ENCODE peak calls at places on chromosomes 6 and 20, in five cellular contexts. D is Caki2; U is stimulated activated CD4-positive, alpha-beta T cell treated with anti-CD3 and anti-CD28 coated beads, Interleukin-2, amount 100 ng/mL, for 24 hours; J is CD8-positive, alpha-beta T cell; L is NCI-H82. K is an unnamed sample.

GRCh38 chr6:15457121-15457646 is 205.6 kb downstream of the DTNBP1 start:
- DNase-seq in J (no peak), L (peak; percentile 38), U (no peak), D (no peak), K (no peak)

GRCh38 chr20:50958733-50959542 is at the start of gene MOCS3:
- DNase-seq in D (peak; percentile 94), L (peak; percentile 96), U (peak; percentile 85), J (peak; percentile 67), K (peak; percentile 86)

GRCh38 chr20:4905612-4906011 is 95.7 kb downstream of the SLC23A2 start:
- DNase-seq in U (no peak), L (no peak), D (no peak), J (no peak), K (no peak)

GRCh38 chr6:158969148-158969547 is 30.9 kb downstream of the RSPH3 start:
- DNase-seq in U (no peak), L (no peak), D (no peak), J (no peak), K (no peak)

GRCh38 chr6:136550045-136550329 is 235 bp downstream of the MAP7 start:
- DNase-seq in L (no peak), U (no peak), D (no peak), J (no peak), K (no peak)

GRCh38 chr20:37742121-37742520 is 48.3 kb downstream of the CTNNBL1 start:
- DNase-seq in D (no peak), L (no peak), J (no peak), U (no peak), K (no peak)

GRCh38 chr6:8803181-8803760 is 367.9 kb upstream of the SLC35B3 start:
- DNase-seq in D (no peak), U (no peak), J (no peak), L (no peak), K (no peak)

GRCh38 chr20:63216849-63217471 is 1.0 kb upstream of the YTHDF1 start:
- DNase-seq in J (no peak), D (no peak), U (no peak), L (no peak), K (no peak)

GRCh38 chr6:42745083-42745637 is 743 bp downstream of the TBCC start:
- DNase-seq in L (peak; percentile 63), D (peak; percentile 38), J (peak; percentile 7), U (peak; percentile 34), K (peak; percentile 59)

GRCh38 chr20:50715694-50716093 is 15.7 kb upstream of the PARD6B start:
- DNase-seq in L (no peak), D (no peak), J (no peak), U (no peak), K (no peak)

GRCh38 chr20:56781108-56781739 is 152.1 kb downstream of the TFAP2C start:
- DNase-seq in U (no peak), L (no peak), J (no peak), D (peak; percentile 27), K (peak; percentile 57)

GRCh38 chr6:136323431-136324112 is 33.9 kb upstream of the BCLAF1 start:
- DNase-seq in U (no peak), J (no peak), L (peak; percentile 94), D (no peak), K (no peak)

GRCh38 chr6:166046232-166046631 is 121.4 kb downstream of the TBXT start:
- DNase-seq in D (peak; percentile 52), L (no peak), J (no peak), U (no peak), K (no peak)

GRCh38 chr6:134720353-134721094 is 229.4 kb downstream of the ALDH8A1 start:
- DNase-seq in U (no peak), D (no peak), L (no peak), J (no peak), K (no peak)

GRCh38 chr20:40186826-40187225 is 502.2 kb downstream of the MAFB start:
- DNase-seq in U (no peak), D (no peak), L (no peak), J (no peak), K (no peak)

GRCh38 chr6:11754625-11755289 is 23.8 kb downstream of the ADTRP start:
- DNase-seq in D (no peak), J (no peak), U (no peak), L (no peak), K (no peak)

GRCh38 chr20:56631990-56632327 is 2.9 kb downstream of the TFAP2C start:
- DNase-seq in L (no peak), D (no peak), J (no peak), U (no peak), K (no peak)

GRCh38 chr6:89034586-89035251 is 45.8 kb upstream of the PNRC1 start:
- DNase-seq in D (peak; percentile 43), U (no peak), J (no peak), L (no peak), K (peak; percentile 51)

GRCh38 chr6:159899994-159900745 is 9.4 kb downstream of the MAS1 start:
- DNase-seq in L (no peak), D (peak; percentile 89), U (no peak), J (no peak), K (no peak)

GRCh38 chr6:89970609-89971337 is 76.5 kb downstream of the GJA10 start:
- DNase-seq in J (no peak), L (peak; percentile 82), U (no peak), D (peak; percentile 77), K (no peak)

GRCh38 chr20:49603209-49603627 is 35.3 kb upstream of the PTGIS start:
- DNase-seq in U (no peak), L (peak; percentile 65), D (no peak), J (no peak), K (no peak)

GRCh38 chr6:45427632-45428031 is 49.9 kb upstream of the SUPT3H start:
- DNase-seq in D (no peak), U (no peak), J (no peak), L (no peak), K (no peak)

GRCh38 chr20:36852187-36852586 is 23.8 kb upstream of the TLDC2 start:
- DNase-seq in D (no peak), L (no peak), U (no peak), J (no peak), K (no peak)

GRCh38 chr6:15504581-15505350 is 158.1 kb downstream of the DTNBP1 start:
- DNase-seq in J (no peak), L (no peak), D (peak; percentile 97), U (no peak), K (no peak)

GRCh38 chr6:38185244-38185643 is 365.7 kb downstream of the ZFAND3 start:
- DNase-seq in J (no peak), D (no peak), U (no peak), L (no peak), K (no peak)

GRCh38 chr6:121492536-121492935 is 57.1 kb downstream of the GJA1 start:
- DNase-seq in J (no peak), L (no peak), D (no peak), U (no peak), K (no peak)

GRCh38 chr6:48213076-48213788 is 102.2 kb upstream of the PTCHD4 start:
- DNase-seq in L (no peak), U (no peak), J (no peak), D (no peak), K (no peak)

GRCh38 chr20:22815584-22815983 is 219.5 kb upstream of the SSTR4 start:
- DNase-seq in J (no peak), L (no peak), U (no peak), D (no peak), K (no peak)

GRCh38 chr20:33399924-33400323 is 1.4 kb downstream of the CDK5RAP1 start:
- DNase-seq in U (no peak), L (no peak), J (no peak), D (no peak), K (peak; percentile 59)

GRCh38 chr6:104689551-104690205 is 170.0 kb downstream of the HACE1 start:
- DNase-seq in L (peak; percentile 93), D (no peak), J (no peak), U (no peak), K (no peak)

GRCh38 chr20:47453167-47453782 is 48.4 kb upstream of the NCOA3 start:
- DNase-seq in J (no peak), D (peak; percentile 88), L (no peak), U (peak; percentile 41), K (no peak)

GRCh38 chr20:2695206-2695983 is 2.8 kb downstream of the EBF4 start:
- DNase-seq in L (no peak), D (no peak), J (no peak), U (no peak), K (no peak)

GRCh38 chr6:119284861-119285521 is 64.6 kb downstream of the MAN1A1 start:
- DNase-seq in U (peak; percentile 20), L (peak; percentile 67), J (no peak), D (peak; percentile 5), K (no peak)

GRCh38 chr6:45880139-45880538 is 135.5 kb downstream of the CLIC5 start:
- DNase-seq in U (no peak), D (no peak), L (no peak), J (no peak), K (no peak)

K was measured in lower lobe of right lung.